ENCODE peak calls at places on chromosomes 5 and 9, in seven cellular contexts. One of them, this sample, is unnamed.
A peak's percentile ranks its signal among the peaks of the same experiment; 100 is the strongest.

GRCh38 chr5:177454397-177455035 is 7.9 kb downstream of the PRR7 start:
- DNase-seq in RWPE1: peak; percentile 100
- DNase-seq in activated B cell treated with CpG ODN at 0.5 μM for 24 hours: peak; percentile 97
- DNase-seq in sigmoid colon: peak; percentile 95
- DNase-seq in GM12865: peak; percentile 93
- DNase-seq in GM10248: peak; percentile 95
- DNase-seq in H9: peak; percentile 91
- DNase-seq in this sample: peak; percentile 96

GRCh38 chr9:84493284-84493947 is 152.9 kb upstream of the SLC28A3 start:
- DNase-seq in RWPE1: no peak
- DNase-seq in activated B cell treated with CpG ODN at 0.5 μM for 24 hours: no peak
- DNase-seq in sigmoid colon: peak; percentile 62
- DNase-seq in GM12865: peak; percentile 2
- DNase-seq in GM10248: no peak
- DNase-seq in H9: peak; percentile 64
- DNase-seq in this sample: no peak

GRCh38 chr5:39578887-39579497 is 154.2 kb upstream of the DAB2 start:
- DNase-seq in RWPE1: no peak
- DNase-seq in activated B cell treated with CpG ODN at 0.5 μM for 24 hours: no peak
- DNase-seq in sigmoid colon: no peak
- DNase-seq in GM12865: peak; percentile 4
- DNase-seq in GM10248: no peak
- DNase-seq in H9: no peak
- DNase-seq in this sample: no peak

GRCh38 chr5:53027913-53028312 is 38.8 kb downstream of the ITGA2 start:
- DNase-seq in RWPE1: peak; percentile 91
- DNase-seq in activated B cell treated with CpG ODN at 0.5 μM for 24 hours: no peak
- DNase-seq in sigmoid colon: no peak
- DNase-seq in GM12865: no peak
- DNase-seq in GM10248: no peak
- DNase-seq in H9: no peak
- DNase-seq in this sample: peak; percentile 19

GRCh38 chr9:99822596-99823391 is 1.1 kb downstream of the NR4A3 start:
- DNase-seq in RWPE1: peak; percentile 56
- DNase-seq in activated B cell treated with CpG ODN at 0.5 μM for 24 hours: peak; percentile 48
- DNase-seq in sigmoid colon: peak; percentile 75
- DNase-seq in GM12865: peak; percentile 49
- DNase-seq in GM10248: peak; percentile 41
- DNase-seq in H9: peak; percentile 81
- DNase-seq in this sample: peak; percentile 52

GRCh38 chr5:98121036-98121936 is 652.2 kb upstream of the RGMB start:
- DNase-seq in RWPE1: no peak
- DNase-seq in activated B cell treated with CpG ODN at 0.5 μM for 24 hours: no peak
- DNase-seq in sigmoid colon: no peak
- DNase-seq in GM12865: peak; percentile 3
- DNase-seq in GM10248: no peak
- DNase-seq in H9: peak; percentile 61
- DNase-seq in this sample: no peak

GRCh38 chr5:173832386-173832785 is 55.8 kb upstream of the CPEB4 start:
- DNase-seq in RWPE1: no peak
- DNase-seq in activated B cell treated with CpG ODN at 0.5 μM for 24 hours: no peak
- DNase-seq in sigmoid colon: no peak
- DNase-seq in GM12865: peak; percentile 79
- DNase-seq in GM10248: no peak
- DNase-seq in H9: no peak
- DNase-seq in this sample: no peak

GRCh38 chr5:60687927-60688720 is 11.8 kb downstream of the DEPDC1B start:
- DNase-seq in RWPE1: peak; percentile 45
- DNase-seq in activated B cell treated with CpG ODN at 0.5 μM for 24 hours: no peak
- DNase-seq in sigmoid colon: no peak
- DNase-seq in GM12865: peak; percentile 65
- DNase-seq in GM10248: peak; percentile 34
- DNase-seq in H9: no peak
- DNase-seq in this sample: no peak

GRCh38 chr5:67363963-67364362 is 167.4 kb upstream of the CD180 start:
- DNase-seq in RWPE1: no peak
- DNase-seq in activated B cell treated with CpG ODN at 0.5 μM for 24 hours: no peak
- DNase-seq in sigmoid colon: no peak
- DNase-seq in GM12865: no peak
- DNase-seq in GM10248: no peak
- DNase-seq in H9: no peak
- DNase-seq in this sample: no peak

GRCh38 chr9:119005162-119005561 is 364.1 kb downstream of the BRINP1 start:
- DNase-seq in RWPE1: no peak
- DNase-seq in activated B cell treated with CpG ODN at 0.5 μM for 24 hours: no peak
- DNase-seq in sigmoid colon: no peak
- DNase-seq in GM12865: no peak
- DNase-seq in GM10248: no peak
- DNase-seq in H9: peak; percentile 29
- DNase-seq in this sample: no peak

GRCh38 chr9:76087978-76088377 is 197.5 kb downstream of the PCSK5 start:
- DNase-seq in RWPE1: no peak
- DNase-seq in activated B cell treated with CpG ODN at 0.5 μM for 24 hours: no peak
- DNase-seq in sigmoid colon: no peak
- DNase-seq in GM12865: no peak
- DNase-seq in GM10248: no peak
- DNase-seq in H9: no peak
- DNase-seq in this sample: no peak

GRCh38 chr5:121987685-121988073 is 25.9 kb downstream of the SRFBP1 start:
- DNase-seq in RWPE1: no peak
- DNase-seq in activated B cell treated with CpG ODN at 0.5 μM for 24 hours: no peak
- DNase-seq in sigmoid colon: no peak
- DNase-seq in GM12865: no peak
- DNase-seq in GM10248: no peak
- DNase-seq in H9: no peak
- DNase-seq in this sample: no peak

GRCh38 chr9:69579749-69580581 is 92.2 kb downstream of the APBA1 start:
- DNase-seq in RWPE1: no peak
- DNase-seq in activated B cell treated with CpG ODN at 0.5 μM for 24 hours: no peak
- DNase-seq in sigmoid colon: no peak
- DNase-seq in GM12865: no peak
- DNase-seq in GM10248: no peak
- DNase-seq in H9: no peak
- DNase-seq in this sample: no peak

GRCh38 chr5:33299621-33300208 is 141.1 kb upstream of the TARS1 start:
- DNase-seq in RWPE1: peak; percentile 36
- DNase-seq in activated B cell treated with CpG ODN at 0.5 μM for 24 hours: no peak
- DNase-seq in sigmoid colon: no peak
- DNase-seq in GM12865: peak; percentile 26
- DNase-seq in GM10248: peak; percentile 3
- DNase-seq in H9: no peak
- DNase-seq in this sample: no peak
- TF ChIP-seq CTCF in RWPE1: peak; percentile 77
- TF ChIP-seq CTCF in activated B cell treated with CpG ODN at 0.5 μM for 24 hours: no peak
- TF ChIP-seq CTCF in sigmoid colon: peak; percentile 27
- TF ChIP-seq CTCF in GM12865: no peak
- TF ChIP-seq CTCF in GM10248: peak; percentile 46
- TF ChIP-seq CTCF in H9: peak; percentile 53
- TF ChIP-seq CTCF in this sample: peak; percentile 58

DNA sequence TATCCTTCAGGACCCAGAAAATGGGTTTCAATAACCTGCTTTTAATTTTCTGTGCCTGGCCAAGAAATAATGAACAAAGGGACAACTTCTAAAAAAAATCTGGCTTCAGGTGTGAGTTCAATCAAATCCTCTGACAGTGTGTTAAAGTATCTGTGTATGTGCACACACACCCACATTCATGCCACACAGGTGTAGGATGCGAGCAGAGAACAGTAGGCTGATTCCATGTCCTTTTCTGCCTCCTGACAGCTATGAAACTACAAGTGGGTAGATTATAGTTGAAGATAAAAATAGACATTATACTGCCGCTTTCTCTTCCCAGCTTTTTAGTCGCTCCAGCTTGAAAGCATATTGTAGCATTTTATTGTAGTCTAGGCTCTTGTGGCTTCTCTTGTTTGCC is 273.2 kb downstream of the ELAVL2 start:
- DNase-seq in RWPE1: no peak
- DNase-seq in activated B cell treated with CpG ODN at 0.5 μM for 24 hours: no peak
- DNase-seq in sigmoid colon: no peak
- DNase-seq in GM12865: no peak
- DNase-seq in GM10248: no peak
- DNase-seq in H9: no peak
- DNase-seq in this sample: no peak
- TF ChIP-seq CTCF in RWPE1: no peak
- TF ChIP-seq CTCF in activated B cell treated with CpG ODN at 0.5 μM for 24 hours: no peak
- TF ChIP-seq CTCF in sigmoid colon: no peak
- TF ChIP-seq CTCF in GM12865: no peak
- TF ChIP-seq CTCF in GM10248: no peak
- TF ChIP-seq CTCF in H9: no peak
- TF ChIP-seq CTCF in this sample: no peak

DNA sequence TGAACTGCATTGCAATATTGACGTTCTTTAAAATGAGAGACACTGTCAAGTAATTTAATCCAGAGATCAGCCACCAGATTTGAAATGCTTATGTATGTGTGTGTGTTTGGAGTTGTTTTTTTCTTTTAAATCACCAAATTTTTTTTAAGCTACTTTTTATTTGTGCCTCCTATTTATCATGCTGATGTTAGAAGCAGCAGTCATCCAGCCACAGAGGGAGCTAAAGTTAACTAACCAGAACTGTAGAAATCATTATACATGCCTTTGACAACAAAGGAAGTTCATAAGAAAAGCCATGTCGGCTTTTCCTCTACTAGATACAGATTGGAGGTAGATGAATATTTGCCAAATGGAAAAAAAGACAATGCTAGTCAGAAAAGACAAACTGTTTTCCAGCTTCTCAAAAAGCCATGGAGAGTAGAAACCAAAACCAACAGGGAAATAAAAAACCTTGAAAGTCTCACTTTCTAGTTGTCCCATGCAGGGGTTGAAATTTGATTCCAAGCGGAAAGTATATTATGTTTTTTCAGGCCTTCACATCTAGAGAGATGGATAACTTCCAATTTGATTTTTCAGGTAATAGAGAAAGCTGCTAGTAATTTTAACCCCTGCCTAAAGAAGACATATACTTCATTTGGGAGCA is 4.5 kb downstream of the PURA start:
- DNase-seq in RWPE1: no peak
- DNase-seq in activated B cell treated with CpG ODN at 0.5 μM for 24 hours: no peak
- DNase-seq in sigmoid colon: no peak
- DNase-seq in GM12865: no peak
- DNase-seq in GM10248: no peak
- DNase-seq in H9: no peak
- DNase-seq in this sample: no peak
- TF ChIP-seq CTCF in RWPE1: no peak
- TF ChIP-seq CTCF in activated B cell treated with CpG ODN at 0.5 μM for 24 hours: no peak
- TF ChIP-seq CTCF in sigmoid colon: no peak
- TF ChIP-seq CTCF in GM12865: no peak
- TF ChIP-seq CTCF in GM10248: no peak
- TF ChIP-seq CTCF in H9: no peak
- TF ChIP-seq CTCF in this sample: no peak

DNA sequence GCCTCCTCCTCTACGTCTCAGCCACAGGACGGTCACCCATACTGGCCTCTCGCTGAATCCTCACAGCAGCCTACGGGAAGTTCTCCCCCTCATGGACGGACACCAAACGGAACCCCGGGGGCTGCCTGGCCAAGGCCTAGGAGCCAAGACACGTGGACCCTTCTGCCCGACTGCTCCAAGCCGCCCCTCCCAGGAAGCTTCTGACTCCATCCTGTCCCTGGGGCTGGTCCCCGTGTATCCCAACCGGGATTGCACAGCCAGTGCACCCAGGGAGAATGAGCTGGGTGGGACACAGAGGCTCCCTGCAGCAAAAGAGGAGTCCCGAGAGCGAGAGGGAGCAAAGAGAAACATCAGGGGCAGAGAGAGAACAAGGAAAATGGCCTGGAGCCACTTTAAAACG is 3.2 kb downstream of the FAM78A start:
- DNase-seq in RWPE1: no peak
- DNase-seq in activated B cell treated with CpG ODN at 0.5 μM for 24 hours: no peak
- DNase-seq in sigmoid colon: no peak
- DNase-seq in GM12865: peak; percentile 73
- DNase-seq in GM10248: no peak
- DNase-seq in H9: peak; percentile 34
- DNase-seq in this sample: peak; percentile 50
- TF ChIP-seq CTCF in RWPE1: no peak
- TF ChIP-seq CTCF in activated B cell treated with CpG ODN at 0.5 μM for 24 hours: no peak
- TF ChIP-seq CTCF in sigmoid colon: no peak
- TF ChIP-seq CTCF in GM12865: peak; percentile 13
- TF ChIP-seq CTCF in GM10248: no peak
- TF ChIP-seq CTCF in H9: no peak
- TF ChIP-seq CTCF in this sample: no peak

DNA sequence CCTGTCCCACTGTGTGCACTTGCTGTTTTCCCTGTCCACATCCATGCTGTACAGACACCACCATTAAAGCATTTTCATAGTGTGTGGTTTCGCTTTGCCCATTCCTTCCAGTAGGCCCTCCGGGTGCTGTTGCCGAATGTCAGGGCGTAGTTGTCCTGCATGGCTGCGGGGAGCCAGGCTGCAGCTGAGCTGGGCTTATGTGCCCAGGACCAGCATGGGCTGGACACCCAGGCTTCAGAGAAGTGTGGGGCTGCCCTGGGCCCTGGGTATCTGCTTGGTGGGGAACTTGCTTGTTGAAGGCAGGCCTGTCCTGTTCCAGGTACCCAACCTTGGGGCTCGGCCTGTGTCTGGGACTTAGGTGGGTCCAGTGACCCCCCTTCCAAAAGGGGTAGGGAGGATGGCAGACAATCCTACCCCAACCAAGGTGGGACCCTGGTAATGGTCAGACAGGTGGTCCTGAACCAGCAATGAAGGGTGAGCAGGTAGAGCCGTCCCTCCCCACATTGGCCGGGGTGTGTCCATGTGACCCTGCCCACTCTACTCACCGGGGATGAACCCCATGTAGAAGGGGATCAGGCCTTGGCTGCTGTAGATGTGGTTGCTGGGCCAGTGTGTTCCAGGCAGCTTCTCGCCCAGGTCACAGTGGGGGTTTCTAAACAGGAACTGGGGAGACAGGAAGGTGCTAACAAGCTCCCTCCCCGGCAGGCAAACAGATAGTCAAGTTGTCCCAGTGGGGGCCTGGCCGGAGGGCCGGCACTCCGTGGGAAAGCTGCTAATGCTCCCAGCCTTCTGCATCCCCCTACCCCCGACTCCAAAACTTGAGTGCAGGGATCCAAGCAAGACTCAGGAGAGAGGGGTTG is 2.8 kb downstream of the TUBB4B start:
- DNase-seq in RWPE1: peak; percentile 49
- DNase-seq in activated B cell treated with CpG ODN at 0.5 μM for 24 hours: no peak
- DNase-seq in sigmoid colon: no peak
- DNase-seq in GM12865: no peak
- DNase-seq in GM10248: no peak
- DNase-seq in H9: no peak
- DNase-seq in this sample: no peak
- TF ChIP-seq CTCF in RWPE1: no peak
- TF ChIP-seq CTCF in activated B cell treated with CpG ODN at 0.5 μM for 24 hours: no peak
- TF ChIP-seq CTCF in sigmoid colon: no peak
- TF ChIP-seq CTCF in GM12865: no peak
- TF ChIP-seq CTCF in GM10248: no peak
- TF ChIP-seq CTCF in H9: no peak
- TF ChIP-seq CTCF in this sample: no peak

GRCh38 chr5:80346055-80346454 is 26.3 kb downstream of the SPZ1 start:
- DNase-seq in RWPE1: peak; percentile 52
- DNase-seq in activated B cell treated with CpG ODN at 0.5 μM for 24 hours: no peak
- DNase-seq in sigmoid colon: no peak
- DNase-seq in GM12865: peak; percentile 51
- DNase-seq in GM10248: peak; percentile 48
- DNase-seq in H9: peak; percentile 63
- DNase-seq in this sample: no peak
- TF ChIP-seq CTCF in RWPE1: peak; percentile 51
- TF ChIP-seq CTCF in activated B cell treated with CpG ODN at 0.5 μM for 24 hours: no peak
- TF ChIP-seq CTCF in sigmoid colon: no peak
- TF ChIP-seq CTCF in GM12865: peak; percentile 50
- TF ChIP-seq CTCF in GM10248: peak; percentile 40
- TF ChIP-seq CTCF in H9: peak; percentile 71
- TF ChIP-seq CTCF in this sample: peak; percentile 6

This sample was measured in psoas muscle.